ENCODE peak calls at places on chromosomes 1 and 21, in six cellular contexts. One of them, this sample, is unnamed. For H3K9me3, the result is how much of the 10 kb centered on the place peaks cover.

GRCh38 chr1:31745898-31746668 is 18.1 kb downstream of the ADGRB2 start:
- DNase-seq in breast epithelium: no peak
- DNase-seq in DND-41: no peak
- DNase-seq in CD8-positive, alpha-beta memory T cell: no peak
- DNase-seq in Panc1: no peak
- DNase-seq in neuronal stem cell: no peak
- DNase-seq in this sample: no peak

GRCh38 chr1:156848461-156849150 is 10.3 kb downstream of the INSRR start:
- DNase-seq in DND-41: no peak
- DNase-seq in neuronal stem cell: no peak
- DNase-seq in Panc1: no peak
- DNase-seq in breast epithelium: no peak
- DNase-seq in CD8-positive, alpha-beta memory T cell: peak
- DNase-seq in this sample: peak

GRCh38 chr1:14850563-14850962 is 252.1 kb downstream of the KAZN start:
- DNase-seq in CD8-positive, alpha-beta memory T cell: no peak
- DNase-seq in DND-41: peak
- DNase-seq in breast epithelium: no peak
- DNase-seq in Panc1: no peak
- DNase-seq in neuronal stem cell: no peak
- DNase-seq in this sample: no peak

GRCh38 chr21:35575280-35575915 is 484.9 kb downstream of the SETD4 start:
- DNase-seq in DND-41: no peak
- DNase-seq in neuronal stem cell: no peak
- DNase-seq in CD8-positive, alpha-beta memory T cell: no peak
- DNase-seq in Panc1: no peak
- DNase-seq in breast epithelium: no peak
- DNase-seq in this sample: no peak

GRCh38 chr1:236143104-236143948 is 987 bp downstream of the GPR137B start:
- DNase-seq in CD8-positive, alpha-beta memory T cell: peak
- DNase-seq in Panc1: no peak
- DNase-seq in DND-41: peak
- DNase-seq in neuronal stem cell: no peak
- DNase-seq in breast epithelium: no peak
- DNase-seq in this sample: no peak

GRCh38 chr1:226606311-226607267 is 58.0 kb downstream of the STUM start:
- DNase-seq in Panc1: no peak
- DNase-seq in neuronal stem cell: no peak
- DNase-seq in DND-41: no peak
- DNase-seq in CD8-positive, alpha-beta memory T cell: peak
- DNase-seq in breast epithelium: no peak
- DNase-seq in this sample: no peak

GRCh38 chr1:15386128-15386824 is 23.4 kb upstream of the EFHD2 start:
- DNase-seq in breast epithelium: no peak
- DNase-seq in neuronal stem cell: no peak
- DNase-seq in DND-41: no peak
- DNase-seq in Panc1: no peak
- DNase-seq in CD8-positive, alpha-beta memory T cell: no peak
- DNase-seq in this sample: no peak

GRCh38 chr1:109136766-109137165 is 22.9 kb downstream of the ELAPOR1 start:
- DNase-seq in Panc1: no peak
- DNase-seq in DND-41: no peak
- DNase-seq in neuronal stem cell: no peak
- DNase-seq in breast epithelium: no peak
- DNase-seq in CD8-positive, alpha-beta memory T cell: no peak
- DNase-seq in this sample: no peak

GRCh38 chr1:53971718-53972117 is 25.6 kb downstream of the LRRC42 start:
- DNase-seq in DND-41: no peak
- DNase-seq in Panc1: no peak
- DNase-seq in breast epithelium: no peak
- DNase-seq in neuronal stem cell: no peak
- DNase-seq in CD8-positive, alpha-beta memory T cell: no peak
- DNase-seq in this sample: no peak

GRCh38 chr21:34890724-34891609 is 158.1 kb downstream of the RUNX1 start:
- DNase-seq in DND-41: no peak
- DNase-seq in CD8-positive, alpha-beta memory T cell: peak
- DNase-seq in neuronal stem cell: peak
- DNase-seq in Panc1: no peak
- DNase-seq in breast epithelium: no peak
- DNase-seq in this sample: no peak

GRCh38 chr1:7770620-7770938 is 517 bp upstream of the VAMP3 start:
- DNase-seq in Panc1: peak
- DNase-seq in neuronal stem cell: no peak
- DNase-seq in breast epithelium: no peak
- DNase-seq in CD8-positive, alpha-beta memory T cell: no peak
- DNase-seq in DND-41: no peak
- DNase-seq in this sample: no peak

GRCh38 chr1:209404577-209404976 is 178.9 kb upstream of the CAMK1G start:
- DNase-seq in breast epithelium: no peak
- DNase-seq in CD8-positive, alpha-beta memory T cell: no peak
- DNase-seq in neuronal stem cell: no peak
- DNase-seq in DND-41: no peak
- DNase-seq in Panc1: no peak
- DNase-seq in this sample: no peak

GRCh38 chr1:101139130-101139529 is 97.7 kb upstream of the S1PR1 start:
- DNase-seq in CD8-positive, alpha-beta memory T cell: no peak
- DNase-seq in Panc1: no peak
- DNase-seq in DND-41: no peak
- DNase-seq in breast epithelium: no peak
- DNase-seq in neuronal stem cell: no peak
- DNase-seq in this sample: no peak

GRCh38 chr1:19366599-19367315 is 54.6 kb downstream of the SLC66A1 start:
- DNase-seq in DND-41: no peak
- DNase-seq in breast epithelium: no peak
- DNase-seq in Panc1: no peak
- DNase-seq in CD8-positive, alpha-beta memory T cell: no peak
- DNase-seq in neuronal stem cell: no peak
- DNase-seq in this sample: no peak

GRCh38 chr1:55064861-55065263 is 25.5 kb downstream of the PCSK9 start:
- DNase-seq in CD8-positive, alpha-beta memory T cell: no peak
- DNase-seq in neuronal stem cell: no peak
- DNase-seq in breast epithelium: no peak
- DNase-seq in DND-41: no peak
- DNase-seq in Panc1: peak
- DNase-seq in this sample: peak

GRCh38 chr1:2909797-2910196 is 108.3 kb upstream of the TTC34 start:
- DNase-seq in DND-41: no peak
- DNase-seq in Panc1: no peak
- DNase-seq in neuronal stem cell: no peak
- DNase-seq in CD8-positive, alpha-beta memory T cell: no peak
- DNase-seq in breast epithelium: no peak
- DNase-seq in this sample: no peak

GRCh38 chr1:2380816-2381591 is 10.3 kb downstream of the MORN1 start:
- DNase-seq in DND-41: no peak
- DNase-seq in CD8-positive, alpha-beta memory T cell: peak
- DNase-seq in Panc1: no peak
- DNase-seq in breast epithelium: no peak
- DNase-seq in neuronal stem cell: no peak
- DNase-seq in this sample: peak

GRCh38 chr1:183278736-183279591 is 92.9 kb downstream of the LAMC2 start:
- DNase-seq in Panc1: no peak
- DNase-seq in neuronal stem cell: no peak
- DNase-seq in CD8-positive, alpha-beta memory T cell: no peak
- DNase-seq in breast epithelium: no peak
- DNase-seq in DND-41: no peak
- DNase-seq in this sample: no peak

GRCh38 chr1:221719987-221720386 is 21.9 kb downstream of the DUSP10 start:
- DNase-seq in breast epithelium: no peak
- DNase-seq in CD8-positive, alpha-beta memory T cell: no peak
- DNase-seq in neuronal stem cell: no peak
- DNase-seq in Panc1: no peak
- DNase-seq in DND-41: no peak
- DNase-seq in this sample: no peak

GRCh38 chr1:7255303-7256058 is 470.2 kb downstream of the CAMTA1 start:
- DNase-seq in DND-41: no peak
- DNase-seq in neuronal stem cell: no peak
- DNase-seq in Panc1: no peak
- DNase-seq in breast epithelium: no peak
- DNase-seq in CD8-positive, alpha-beta memory T cell: no peak
- DNase-seq in this sample: no peak

GRCh38 chr1:22273686-22274681 is 131.1 kb upstream of the WNT4 start:
- DNase-seq in CD8-positive, alpha-beta memory T cell: no peak
- DNase-seq in neuronal stem cell: no peak
- DNase-seq in DND-41: no peak
- DNase-seq in breast epithelium: no peak
- DNase-seq in Panc1: no peak
- DNase-seq in this sample: no peak

GRCh38 chr1:207335695-207336363 is 14.4 kb downstream of the CD55 start:
- DNase-seq in breast epithelium: no peak
- DNase-seq in neuronal stem cell: no peak
- DNase-seq in DND-41: peak
- DNase-seq in CD8-positive, alpha-beta memory T cell: no peak
- DNase-seq in Panc1: no peak
- DNase-seq in this sample: no peak

GRCh38 chr1:8863712-8864324 is 14.7 kb downstream of the ENO1 start:
- DNase-seq in Panc1: no peak
- DNase-seq in DND-41: no peak
- DNase-seq in breast epithelium: no peak
- DNase-seq in CD8-positive, alpha-beta memory T cell: no peak
- DNase-seq in neuronal stem cell: no peak
- DNase-seq in this sample: no peak

GRCh38 chr1:4638347-4638734 is 16.1 kb upstream of the AJAP1 start:
- DNase-seq in DND-41: no peak
- DNase-seq in neuronal stem cell: no peak
- DNase-seq in breast epithelium: no peak
- DNase-seq in Panc1: no peak
- DNase-seq in CD8-positive, alpha-beta memory T cell: no peak
- DNase-seq in this sample: no peak

GRCh38 chr1:4637616-4638346 is 16.6 kb upstream of the AJAP1 start:
- DNase-seq in DND-41: no peak
- DNase-seq in Panc1: no peak
- DNase-seq in breast epithelium: no peak
- DNase-seq in neuronal stem cell: no peak
- DNase-seq in CD8-positive, alpha-beta memory T cell: no peak
- DNase-seq in this sample: no peak

GRCh38 chr1:4634793-4635406 is 19.5 kb upstream of the AJAP1 start:
- DNase-seq in Panc1: no peak
- DNase-seq in breast epithelium: no peak
- DNase-seq in DND-41: no peak
- DNase-seq in CD8-positive, alpha-beta memory T cell: no peak
- DNase-seq in neuronal stem cell: no peak
- DNase-seq in this sample: peak

GRCh38 chr1:4636186-4636585 is 18.2 kb upstream of the AJAP1 start:
- DNase-seq in DND-41: no peak
- DNase-seq in Panc1: no peak
- DNase-seq in neuronal stem cell: no peak
- DNase-seq in breast epithelium: no peak
- DNase-seq in CD8-positive, alpha-beta memory T cell: no peak
- DNase-seq in this sample: peak

DNA sequence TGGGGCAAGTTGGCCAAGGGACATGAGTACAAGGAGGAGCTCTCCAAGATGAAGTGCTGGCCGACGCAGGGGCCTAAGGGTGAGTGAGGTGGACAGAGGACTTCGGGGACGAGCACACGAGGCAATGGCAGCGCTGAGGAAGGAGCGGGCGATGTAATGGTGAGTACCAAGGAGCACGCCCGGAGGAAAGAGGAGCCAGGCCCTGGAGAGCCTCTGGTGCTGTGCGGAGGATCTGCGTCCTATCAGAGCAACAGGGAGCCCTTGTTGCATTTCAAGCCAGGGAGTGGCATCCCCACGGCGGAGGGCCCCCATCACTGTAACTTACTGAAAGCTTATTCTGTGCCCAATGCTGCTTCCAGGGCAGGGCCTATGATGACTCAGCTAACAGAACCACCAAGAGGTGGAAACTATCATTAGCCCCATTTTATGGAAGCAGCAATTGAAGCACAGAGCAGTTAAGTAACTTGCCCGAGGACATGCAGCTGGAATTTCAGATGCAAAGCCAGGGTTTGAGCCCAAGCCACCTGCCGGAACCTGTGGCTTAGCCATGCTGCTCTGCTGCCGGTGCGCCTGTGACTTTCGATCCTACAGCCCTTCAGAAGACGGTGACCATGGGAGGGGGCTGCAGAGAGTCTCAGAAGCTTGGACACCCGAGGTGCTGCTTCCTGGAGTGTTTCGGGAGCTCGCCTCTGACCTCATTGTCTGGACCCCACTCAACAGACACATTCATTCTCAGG is 17.6 kb upstream of the AJAP1 start:
- DNase-seq in breast epithelium: no peak
- DNase-seq in DND-41: no peak
- DNase-seq in CD8-positive, alpha-beta memory T cell: no peak
- DNase-seq in Panc1: no peak
- DNase-seq in neuronal stem cell: no peak
- DNase-seq in this sample: no peak
- H3K9me3 ChIP-seq in breast epithelium: under half
- H3K9me3 ChIP-seq in DND-41: under half
- H3K9me3 ChIP-seq in CD8-positive, alpha-beta memory T cell: under half
- H3K9me3 ChIP-seq in Panc1: under half
- H3K9me3 ChIP-seq in neuronal stem cell: under half
- H3K9me3 ChIP-seq in this sample: under half

GRCh38 chr1:186375152-186375928 is at the start of the genes ODR4 and TPR:
- DNase-seq in CD8-positive, alpha-beta memory T cell: peak
- DNase-seq in breast epithelium: peak
- DNase-seq in DND-41: peak
- DNase-seq in Panc1: peak
- DNase-seq in neuronal stem cell: peak
- DNase-seq in this sample: peak
- H3K4me3 ChIP-seq in CD8-positive, alpha-beta memory T cell: peak
- H3K4me3 ChIP-seq in breast epithelium: peak
- H3K4me3 ChIP-seq in DND-41: peak
- H3K4me3 ChIP-seq in Panc1: peak
- H3K4me3 ChIP-seq in neuronal stem cell: peak
- H3K4me3 ChIP-seq in this sample: peak

GRCh38 chr1:43425045-43425444 is 28.7 kb downstream of the HYI start:
- DNase-seq in Panc1: no peak
- DNase-seq in CD8-positive, alpha-beta memory T cell: no peak
- DNase-seq in DND-41: no peak
- DNase-seq in neuronal stem cell: no peak
- DNase-seq in breast epithelium: peak
- DNase-seq in this sample: no peak
- H3K27ac ChIP-seq in Panc1: no peak
- H3K27ac ChIP-seq in CD8-positive, alpha-beta memory T cell: no peak
- H3K27ac ChIP-seq in DND-41: no peak
- H3K27ac ChIP-seq in neuronal stem cell: no peak
- H3K27ac ChIP-seq in breast epithelium: no peak
- H3K27ac ChIP-seq in this sample: no peak

DNA sequence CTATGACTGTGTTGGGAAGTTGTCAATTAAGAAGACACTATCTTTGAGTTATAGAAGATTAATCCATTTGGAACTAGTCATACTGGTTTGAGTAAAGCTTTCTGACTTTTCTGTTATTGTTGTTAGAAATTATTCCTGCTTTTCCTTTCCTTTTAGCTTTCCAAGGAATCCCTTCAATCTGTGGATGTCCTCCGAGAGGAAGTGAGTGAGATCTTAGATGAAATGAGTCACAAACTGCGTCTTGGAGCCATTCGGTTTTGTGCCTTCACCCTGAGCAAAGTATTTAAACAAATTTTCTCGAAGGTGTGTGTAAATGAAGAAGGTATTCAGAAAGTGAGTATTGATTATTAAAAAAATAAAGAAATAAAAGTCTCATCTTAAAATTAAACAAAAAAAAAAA is 19.3 kb downstream of the GNPAT start:
- DNase-seq in neuronal stem cell: no peak
- DNase-seq in DND-41: no peak
- DNase-seq in CD8-positive, alpha-beta memory T cell: no peak
- DNase-seq in breast epithelium: no peak
- DNase-seq in Panc1: no peak
- DNase-seq in this sample: no peak
- H3K9me3 ChIP-seq in neuronal stem cell: under half
- H3K9me3 ChIP-seq in DND-41: under half
- H3K9me3 ChIP-seq in CD8-positive, alpha-beta memory T cell: under half
- H3K9me3 ChIP-seq in breast epithelium: under half
- H3K9me3 ChIP-seq in Panc1: under half
- H3K9me3 ChIP-seq in this sample: under half

GRCh38 chr21:41965045-41965444 is 11.2 kb upstream of the C2CD2 start:
- DNase-seq in Panc1: no peak
- DNase-seq in DND-41: no peak
- DNase-seq in breast epithelium: peak
- DNase-seq in CD8-positive, alpha-beta memory T cell: no peak
- DNase-seq in neuronal stem cell: no peak
- DNase-seq in this sample: no peak
- H3K4me3 ChIP-seq in Panc1: no peak
- H3K4me3 ChIP-seq in DND-41: no peak
- H3K4me3 ChIP-seq in breast epithelium: no peak
- H3K4me3 ChIP-seq in CD8-positive, alpha-beta memory T cell: no peak
- H3K4me3 ChIP-seq in neuronal stem cell: no peak
- H3K4me3 ChIP-seq in this sample: no peak